ENCODE peak calls at places on chromosomes 4 and X, in six cellular contexts. U, V, Z, A, N and F are unnamed samples.

GRCh38 chrX:17547658-17548057 is 172.7 kb downstream of the NHS start:
- DNase-seq in U (peak), V (no peak), Z (no peak), A (peak), N (peak), F (peak)

GRCh38 chrX:133645977-133646750 is 230.9 kb upstream of the GPC4 start:
- DNase-seq in U (peak), V (no peak), Z (no peak), A (no peak), N (no peak), F (peak)

GRCh38 chr4:16598241-16599224 is 299.9 kb downstream of the LDB2 start:
- DNase-seq in U (peak), V (no peak), Z (no peak), A (no peak), N (peak), F (no peak)

GRCh38 chr4:100076753-100077152 is 113.5 kb downstream of the DDIT4L start:
- DNase-seq in U (no peak), V (no peak), Z (no peak), A (no peak), N (peak), F (no peak)

GRCh38 chr4:173057906-173058305 is 110.7 kb upstream of the GALNT7 start:
- DNase-seq in U (peak), V (no peak), Z (no peak), A (no peak), N (peak), F (no peak)

GRCh38 chr4:45580306-45580705 is 543.5 kb downstream of the GABRG1 start:
- DNase-seq in U (no peak), V (no peak), Z (no peak), A (no peak), N (peak), F (no peak)

GRCh38 chr4:24202579-24202978 is 312.7 kb upstream of the PPARGC1A start:
- DNase-seq in U (no peak), V (no peak), Z (no peak), A (no peak), N (no peak), F (no peak)

GRCh38 chr4:71550220-71551190 is 211.7 kb downstream of the SLC4A4 start:
- DNase-seq in U (peak), V (no peak), Z (no peak), A (peak), N (peak), F (no peak)

GRCh38 chrX:9352683-9353430 is 112.0 kb upstream of the TBL1X start:
- DNase-seq in U (peak), V (peak), Z (peak), A (peak), N (peak), F (no peak)

GRCh38 chrX:3066555-3066954 is 25.3 kb downstream of the ARSF start:
- DNase-seq in U (peak), V (peak), Z (no peak), A (no peak), N (no peak), F (peak)

GRCh38 chr4:71292228-71292627 is 46.6 kb upstream of the SLC4A4 start:
- DNase-seq in U (no peak), V (no peak), Z (no peak), A (no peak), N (no peak), F (no peak)

GRCh38 chr4:122555216-122555615 is 65.7 kb downstream of the IL21 start:
- DNase-seq in U (no peak), V (no peak), Z (no peak), A (no peak), N (no peak), F (no peak)

GRCh38 chr4:177228599-177228998 is 81.1 kb upstream of the NEIL3 start:
- DNase-seq in U (no peak), V (no peak), Z (no peak), A (no peak), N (no peak), F (no peak)

GRCh38 chr4:82890913-82891727 is at the start of gene SEC31A:
- DNase-seq in U (peak), V (peak), Z (peak), A (peak), N (peak), F (peak)

GRCh38 chr4:16082038-16082423 is 1.8 kb downstream of the PROM1 start:
- DNase-seq in U (no peak), V (no peak), Z (no peak), A (no peak), N (no peak), F (no peak)

GRCh38 chrX:18617351-18617750 is 54.6 kb downstream of the RS1 start:
- DNase-seq in U (peak), V (no peak), Z (no peak), A (no peak), N (peak), F (peak)

GRCh38 chrX:10567136-10567535 is 53.2 kb downstream of the MID1 start:
- DNase-seq in U (no peak), V (no peak), Z (no peak), A (no peak), N (no peak), F (no peak)

GRCh38 chrX:40403757-40404156 is 177.0 kb upstream of the ATP6AP2 start:
- DNase-seq in U (no peak), V (no peak), Z (no peak), A (no peak), N (no peak), F (no peak)

DNA sequence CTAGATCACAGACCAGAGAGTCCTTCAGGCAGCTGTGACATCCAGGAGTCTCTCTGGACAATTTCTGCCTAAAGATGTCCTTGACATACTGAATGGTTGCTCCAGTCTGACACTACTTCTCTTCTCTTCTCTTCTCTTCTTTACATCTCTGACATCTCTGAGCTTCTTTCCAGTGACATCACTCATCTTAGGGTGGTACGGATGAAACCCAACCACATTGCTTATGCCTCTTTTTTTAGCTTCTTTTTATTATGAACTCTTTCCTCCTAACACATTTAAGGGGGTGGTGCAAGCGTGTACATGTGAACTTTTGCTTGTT is 39.4 kb upstream of the IRF2 start:
- DNase-seq in U (no peak), V (no peak), Z (no peak), A (no peak), N (no peak), F (no peak)
- H3K27ac ChIP-seq in U (peak), V (no peak), Z (no peak), A (peak), N (no peak), F (no peak)

GRCh38 chr4:8272472-8273428 is 3.2 kb downstream of the HTRA3 start:
- DNase-seq in U (no peak), V (no peak), Z (no peak), A (no peak), N (no peak), F (no peak)

GRCh38 chr4:8270418-8270771 is 841 bp downstream of the HTRA3 start:
- DNase-seq in U (no peak), V (no peak), Z (no peak), A (no peak), N (no peak), F (no peak)

GRCh38 chr4:8271821-8272220 is 2.3 kb downstream of the HTRA3 start:
- DNase-seq in U (no peak), V (no peak), Z (no peak), A (no peak), N (no peak), F (no peak)

GRCh38 chr4:8269535-8270417 is at the start of gene HTRA3:
- DNase-seq in U (peak), V (no peak), Z (no peak), A (no peak), N (peak), F (no peak)

DNA sequence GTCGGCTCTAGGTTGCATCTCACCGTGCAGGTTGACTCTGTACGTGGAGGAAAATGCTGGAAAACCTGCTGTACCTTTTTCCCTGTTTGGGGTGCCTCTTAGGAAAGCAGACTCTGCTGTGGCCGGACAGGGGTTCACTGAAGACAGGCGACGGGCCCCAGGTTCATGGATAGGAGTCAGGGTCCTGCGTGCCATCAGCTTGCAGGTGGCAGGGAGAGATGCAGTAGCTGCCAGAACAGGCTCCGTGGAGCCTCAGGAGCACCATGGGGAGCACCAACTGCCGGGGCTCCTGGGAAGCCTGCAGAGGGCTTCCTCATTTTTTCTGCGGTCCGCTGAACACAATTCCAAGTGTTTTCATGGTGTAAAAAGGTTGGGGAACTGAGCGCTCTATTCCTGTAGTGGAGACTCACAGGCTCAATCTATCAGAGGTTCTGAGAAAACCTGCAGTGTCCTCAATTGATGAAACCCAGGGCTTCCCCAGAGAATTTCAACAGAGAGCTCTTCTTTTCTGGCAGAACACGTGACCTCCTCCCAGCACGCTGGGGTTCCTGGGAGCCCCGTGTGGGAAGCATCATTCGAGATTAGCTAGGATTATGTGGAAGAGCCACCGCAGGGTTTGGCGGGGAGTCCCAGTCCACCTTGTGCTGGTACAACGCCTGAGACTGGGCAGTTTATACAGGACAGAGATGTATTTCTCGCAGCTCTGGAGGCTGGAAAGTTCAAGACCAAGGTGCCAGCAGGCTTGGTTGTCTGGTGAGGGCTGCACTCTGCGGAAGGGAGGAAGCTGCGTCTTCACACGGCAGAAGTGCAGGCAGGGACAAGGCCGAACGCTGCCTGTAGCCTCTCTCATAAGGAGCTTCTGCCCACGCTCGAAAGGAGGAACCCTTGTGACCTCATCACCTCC is 1.6 kb downstream of the HTRA3 start:
- DNase-seq in U (no peak), V (no peak), Z (no peak), A (no peak), N (no peak), F (no peak)
- H3K27ac ChIP-seq in U (no peak), V (no peak), Z (no peak), A (no peak), N (no peak), F (no peak)

GRCh38 chrX:44980883-44981282 is 107.9 kb downstream of the KDM6A start:
- DNase-seq in U (no peak), V (no peak), Z (no peak), A (no peak), N (no peak), F (no peak)
- H3K27ac ChIP-seq in U (no peak), V (no peak), Z (no peak), A (no peak), N (no peak), F (no peak)

DNA sequence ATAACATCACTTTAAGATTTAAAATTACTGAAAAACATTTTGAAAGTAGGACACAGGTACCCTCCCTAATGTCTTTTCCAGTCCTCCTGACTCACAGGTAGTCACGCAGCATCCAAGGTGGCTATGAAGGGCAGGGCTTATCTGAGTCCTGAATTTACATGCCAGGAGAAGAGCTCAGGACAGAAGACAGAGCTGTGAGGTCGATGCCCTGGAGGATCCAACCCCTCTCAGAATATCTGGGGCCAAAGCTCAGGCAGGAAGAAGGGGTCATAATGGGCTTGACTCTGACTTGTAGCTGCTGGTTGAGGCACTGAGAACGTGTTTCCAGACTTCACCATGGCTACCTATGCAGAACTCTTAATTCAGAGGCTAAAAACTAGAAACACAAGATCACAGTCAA is 177.5 kb downstream of the AASDH start:
- DNase-seq in U (no peak), V (no peak), Z (no peak), A (no peak), N (no peak), F (no peak)
- H3K27ac ChIP-seq in U (no peak), V (no peak), Z (no peak), A (no peak), N (no peak), F (no peak)

GRCh38 chr4:160406426-160406825 is 1303.5 kb downstream of the RAPGEF2 start:
- DNase-seq in U (no peak), V (no peak), Z (no peak), A (no peak), N (no peak), F (no peak)
- H3K27ac ChIP-seq in U (no peak), V (no peak), Z (no peak), A (no peak), N (no peak), F (no peak)

DNA sequence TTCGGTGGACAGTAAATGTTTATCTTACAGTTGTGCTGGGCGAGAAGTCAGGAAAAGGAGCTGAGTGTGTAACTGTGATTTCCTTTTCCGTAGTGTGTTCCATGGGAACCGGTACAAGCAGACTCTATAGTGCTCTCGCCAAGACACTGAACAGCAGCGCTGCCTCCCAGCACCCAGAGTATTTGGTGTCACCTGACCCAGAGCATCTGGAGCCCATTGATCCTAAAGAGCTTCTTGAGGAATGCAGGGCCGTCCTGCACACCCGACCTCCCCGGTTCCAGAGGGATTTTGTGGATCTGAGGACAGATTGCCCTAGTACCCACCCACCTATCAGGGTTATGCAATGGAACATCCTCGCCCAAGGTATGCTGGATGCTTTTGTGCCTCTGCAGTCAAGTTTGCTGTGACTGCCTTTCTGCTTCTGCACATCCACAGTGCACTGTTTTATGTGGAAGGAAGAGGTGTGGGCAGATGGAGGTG is 27.4 kb downstream of the NOCT start:
- DNase-seq in U (no peak), V (no peak), Z (no peak), A (no peak), N (no peak), F (no peak)
- H3K27ac ChIP-seq in U (no peak), V (no peak), Z (no peak), A (no peak), N (no peak), F (no peak)

GRCh38 chr4:52964561-52964960 is 102.4 kb downstream of the RASL11B start:
- DNase-seq in U (no peak), V (no peak), Z (no peak), A (no peak), N (no peak), F (no peak)
- H3K27ac ChIP-seq in U (no peak), V (no peak), Z (no peak), A (no peak), N (no peak), F (no peak)